ENCODE peak calls at places on chromosome 5, in eight cellular contexts. A, F, S, M, K, J, Q and V are unnamed samples.
A peak's percentile ranks its signal among the peaks of the same experiment; 100 is the strongest.

GRCh38 chr5:113293613-113294340 is 141.0 kb downstream of the TSSK1B start:
- DNase-seq in F (no peak), J (no peak), A (no peak), M (no peak), S (peak; percentile 20), Q (peak; percentile 48), K (peak; percentile 42), V (no peak)

GRCh38 chr5:78621269-78621871 is 27.2 kb downstream of the LHFPL2 start:
- DNase-seq in F (no peak), K (no peak), A (no peak), M (no peak), Q (no peak), S (no peak), J (no peak), V (no peak)

GRCh38 chr5:1208743-1209551 is 7.6 kb downstream of the SLC6A19 start:
- DNase-seq in M (no peak), J (no peak), F (no peak), Q (no peak), A (no peak), K (peak; percentile 54), S (no peak), V (no peak)

GRCh38 chr5:145551714-145552113 is 283.4 kb downstream of the PRELID2 start:
- DNase-seq in K (no peak), Q (no peak), F (no peak), J (no peak), A (no peak), S (no peak), M (no peak), V (no peak)

GRCh38 chr5:127685662-127686061 is 17.5 kb upstream of the CCDC192 start:
- DNase-seq in S (no peak), J (no peak), F (no peak), A (no peak), K (no peak), Q (no peak), M (no peak), V (no peak)

GRCh38 chr5:140114341-140115185 is 654 bp downstream of the PURA start:
- DNase-seq in A (peak; percentile 20), S (peak; percentile 47), Q (peak; percentile 66), M (no peak), K (peak; percentile 68), F (peak; percentile 19), J (peak; percentile 28), V (peak; percentile 46)

GRCh38 chr5:68226564-68227073 is 11.1 kb downstream of the PIK3R1 start:
- DNase-seq in A (no peak), S (no peak), M (no peak), F (no peak), Q (no peak), K (no peak), J (no peak), V (no peak)

GRCh38 chr5:96717874-96718273 is 55.7 kb downstream of the CAST start:
- DNase-seq in F (no peak), Q (no peak), M (no peak), S (no peak), J (no peak), A (no peak), K (peak; percentile 38), V (no peak)

GRCh38 chr5:132387649-132388117 is 18.2 kb downstream of the SLC22A5 start:
- DNase-seq in S (peak; percentile 90), J (no peak), Q (peak; percentile 77), A (no peak), F (no peak), M (no peak), K (peak; percentile 99), V (no peak)

GRCh38 chr5:179111267-179112207 is 51.4 kb downstream of the ZNF354C start:
- DNase-seq in M (no peak), K (no peak), A (no peak), F (no peak), J (no peak), S (no peak), Q (no peak), V (no peak)

GRCh38 chr5:9197881-9198260 is 348.0 kb downstream of the SEMA5A start:
- DNase-seq in M (no peak), K (peak; percentile 52), Q (no peak), J (no peak), S (no peak), F (no peak), A (no peak), V (no peak)

GRCh38 chr5:169272111-169272510 is 28.8 kb downstream of the SLIT3 start:
- DNase-seq in M (no peak), F (no peak), K (no peak), A (no peak), J (no peak), Q (no peak), S (no peak), V (no peak)

GRCh38 chr5:134227786-134228185 is 1.9 kb upstream of the PPP2CA start:
- DNase-seq in F (no peak), Q (no peak), K (no peak), A (no peak), M (no peak), S (no peak), J (no peak), V (no peak)

GRCh38 chr5:133309981-133310630 is 258.3 kb downstream of the HSPA4 start:
- DNase-seq in J (no peak), M (no peak), S (no peak), K (no peak), F (no peak), Q (no peak), A (no peak), V (no peak)

GRCh38 chr5:135921388-135921787 is 25.7 kb upstream of the IL9 start:
- DNase-seq in J (no peak), M (no peak), K (no peak), F (no peak), S (no peak), Q (no peak), A (no peak), V (no peak)

GRCh38 chr5:139296198-139296597 is 2.7 kb downstream of the MATR3 start:
- DNase-seq in S (no peak), J (no peak), F (no peak), M (no peak), A (no peak), Q (no peak), K (no peak), V (no peak)

GRCh38 chr5:59648949-59649921 is 244.3 kb downstream of the PDE4D start:
- DNase-seq in A (no peak), M (no peak), S (no peak), F (no peak), K (no peak), Q (peak; percentile 97), J (peak; percentile 40), V (no peak)

GRCh38 chr5:32538031-32538547 is 47.3 kb upstream of the SUB1 start:
- DNase-seq in S (no peak), M (no peak), F (no peak), J (no peak), K (no peak), A (no peak), Q (no peak), V (peak; percentile 40)

GRCh38 chr5:36152324-36153298 is 700 bp downstream of the SKP2 start:
- DNase-seq in Q (peak; percentile 46), F (no peak), K (peak; percentile 21), S (no peak), J (peak; percentile 9), A (no peak), M (no peak), V (no peak)

GRCh38 chr5:34721359-34721758 is 65.2 kb downstream of the RAI14 start:
- DNase-seq in A (no peak), S (no peak), Q (no peak), K (no peak), M (no peak), J (no peak), F (no peak), V (no peak)

GRCh38 chr5:19369048-19369447 is 619.0 kb downstream of the CDH18 start:
- DNase-seq in A (no peak), Q (no peak), M (no peak), F (no peak), K (no peak), J (no peak), S (no peak), V (no peak)

GRCh38 chr5:32506809-32507208 is 62.3 kb upstream of the ZFR start:
- DNase-seq in F (no peak), S (peak; percentile 37), J (no peak), K (peak; percentile 28), M (no peak), Q (no peak), A (no peak), V (no peak)

GRCh38 chr5:95647886-95648860 is 1.6 kb downstream of the RFESD start:
- DNase-seq in F (no peak), J (no peak), S (no peak), M (no peak), K (peak; percentile 5), A (no peak), Q (peak; percentile 84), V (no peak)

GRCh38 chr5:153496835-153497234 is 6.4 kb downstream of the GRIA1 start:
- DNase-seq in K (peak; percentile 42), A (no peak), J (peak; percentile 16), S (no peak), F (no peak), M (no peak), Q (peak; percentile 68), V (no peak)

GRCh38 chr5:99025298-99026045 is 96.7 kb upstream of the CHD1 start:
- DNase-seq in F (no peak), K (peak; percentile 83), S (no peak), A (no peak), J (no peak), Q (no peak), M (no peak), V (no peak)

GRCh38 chr5:1464096-1464446 is 18.8 kb upstream of the SLC6A3 start:
- DNase-seq in S (no peak), A (no peak), F (no peak), K (no peak), M (no peak), J (no peak), Q (no peak), V (no peak)

GRCh38 chr5:36363776-36364175 is 62.1 kb upstream of the RANBP3L start:
- DNase-seq in F (no peak), M (no peak), S (no peak), A (no peak), Q (no peak), K (no peak), J (no peak), V (no peak)

GRCh38 chr5:174056064-174056842 is 10.7 kb downstream of the NSG2 start:
- DNase-seq in M (no peak), J (no peak), A (no peak), F (no peak), Q (no peak), S (no peak), K (no peak), V (no peak)

GRCh38 chr5:136062563-136063274 is 33.9 kb downstream of the TGFBI start:
- DNase-seq in M (no peak), F (no peak), K (peak; percentile 66), Q (peak; percentile 86), A (no peak), S (no peak), J (peak; percentile 49), V (no peak)

GRCh38 chr5:96595300-96596090 is 66.7 kb upstream of the CAST start:
- DNase-seq in K (peak; percentile 17), Q (peak; percentile 53), M (no peak), J (peak; percentile 28), F (no peak), S (no peak), A (no peak), V (no peak)